ENCODE peak calls at places on chromosomes 1 and 21, in nine cellular contexts. S, X, D, L, G, Z, F, H and O are unnamed samples.

GRCh38 chr1:27555700-27556424 is 48.1 kb downstream of the AHDC1 start:
- DNase-seq in S (no peak), X (peak; percentile 49), D (no peak), L (peak; percentile 59), G (peak; percentile 64), Z (peak; percentile 67), F (no peak), H (no peak), O (no peak)

GRCh38 chr1:116762281-116762680 is 8.1 kb downstream of the CD2 start:
- DNase-seq in S (no peak), X (no peak), D (no peak), L (no peak), G (no peak), Z (no peak), F (no peak), H (no peak), O (no peak)

GRCh38 chr21:46624050-46624449 is 11.4 kb upstream of the PRMT2 start:
- DNase-seq in S (no peak), X (no peak), D (no peak), L (no peak), G (no peak), Z (no peak), F (no peak), H (no peak), O (no peak)

GRCh38 chr1:247332901-247333361 is 1.3 kb upstream of the ZNF496 start:
- DNase-seq in S (no peak), X (no peak), D (no peak), L (peak; percentile 46), G (peak; percentile 28), Z (peak; percentile 53), F (no peak), H (peak; percentile 45), O (no peak)

GRCh38 chr21:32576011-32576410 is 9.3 kb downstream of the TCP10L start:
- DNase-seq in S (no peak), X (no peak), D (no peak), L (no peak), G (no peak), Z (no peak), F (no peak), H (no peak), O (no peak)

GRCh38 chr1:66945316-66945715 is 20.5 kb downstream of the MIER1 start:
- DNase-seq in S (no peak), X (no peak), D (no peak), L (no peak), G (no peak), Z (no peak), F (no peak), H (no peak), O (no peak)

GRCh38 chr1:232452137-232452536 is 177.8 kb downstream of the SIPA1L2 start:
- DNase-seq in S (no peak), X (no peak), D (no peak), L (no peak), G (no peak), Z (no peak), F (no peak), H (no peak), O (no peak)

GRCh38 chr21:34061983-34062382 is 11.4 kb upstream of the MRPS6 start:
- DNase-seq in S (no peak), X (no peak), D (peak; percentile 54), L (no peak), G (peak; percentile 21), Z (no peak), F (no peak), H (no peak), O (no peak)

GRCh38 chr1:159492575-159493323 is 43.1 kb downstream of the OR10J5 start:
- DNase-seq in S (no peak), X (no peak), D (no peak), L (no peak), G (no peak), Z (no peak), F (no peak), H (no peak), O (no peak)

DNA sequence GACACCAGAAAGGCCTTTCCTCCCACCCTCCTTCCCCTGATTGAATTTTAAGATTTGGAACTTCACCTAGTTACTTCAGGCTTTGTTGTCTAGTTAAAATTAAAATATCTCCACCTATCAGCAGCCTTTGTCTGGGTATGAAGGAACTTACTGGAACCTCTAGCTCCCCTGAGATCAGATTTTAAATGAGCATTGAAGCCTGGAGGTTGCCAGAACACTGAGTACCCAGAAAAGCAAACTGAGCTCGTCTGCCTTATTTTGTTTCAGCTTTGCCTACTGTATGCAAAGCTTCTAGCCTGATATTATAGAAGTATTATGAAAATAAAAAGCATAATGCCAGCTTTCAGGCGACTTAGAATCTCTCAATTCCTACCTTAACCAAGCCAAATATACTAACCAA is 34.1 kb downstream of the HLCS start:
- DNase-seq in S (no peak), X (no peak), D (no peak), L (no peak), G (no peak), Z (no peak), F (no peak), H (no peak), O (no peak)
- H3K4me1 ChIP-seq in S (no peaks in the 10 kb centered on the region), X (no peaks in the 10 kb centered on the region), D (no peaks in the 10 kb centered on the region), L (no peaks in the 10 kb centered on the region), G (peaks cover 2% of the 10 kb centered on the region), Z (peaks cover 1% of the 10 kb centered on the region), F (no peaks in the 10 kb centered on the region), H (no peaks in the 10 kb centered on the region), O (no peaks in the 10 kb centered on the region)

GRCh38 chr21:27129694-27130093 is 162.8 kb upstream of the ADAMTS5 start:
- DNase-seq in S (no peak), X (no peak), D (no peak), L (no peak), G (no peak), Z (no peak), F (no peak), H (no peak), O (no peak)

GRCh38 chr21:27129215-27129614 is 162.3 kb upstream of the ADAMTS5 start:
- DNase-seq in S (no peak), X (no peak), D (no peak), L (no peak), G (no peak), Z (no peak), F (no peak), H (no peak), O (no peak)

GRCh38 chr21:27130152-27130551 is 163.3 kb upstream of the ADAMTS5 start:
- DNase-seq in S (no peak), X (no peak), D (no peak), L (no peak), G (no peak), Z (no peak), F (no peak), H (no peak), O (no peak)

DNA sequence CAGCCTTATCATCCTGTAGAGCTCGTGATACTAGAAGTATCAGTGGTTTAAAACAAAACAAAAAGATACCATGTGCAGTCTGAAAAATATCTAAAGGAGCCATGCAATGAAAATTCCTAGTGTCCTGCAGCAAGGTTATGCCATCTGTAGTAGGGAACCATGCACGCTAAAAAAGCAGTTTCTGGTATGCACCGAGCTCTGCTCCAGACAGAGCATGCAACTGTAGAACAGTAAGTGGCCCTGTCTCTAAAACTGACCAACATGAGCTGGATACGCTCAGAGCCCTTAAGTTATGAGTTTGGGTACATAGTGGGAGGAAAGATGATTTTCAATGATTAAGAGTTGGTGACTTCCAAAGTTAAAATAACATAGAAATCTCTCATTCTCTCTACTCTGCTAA is 159.3 kb upstream of the ADAMTS5 start:
- DNase-seq in S (no peak), X (no peak), D (no peak), L (no peak), G (no peak), Z (no peak), F (no peak), H (no peak), O (no peak)
- H3K4me1 ChIP-seq in S (no peaks in the 10 kb centered on the region), X (no peaks in the 10 kb centered on the region), D (no peaks in the 10 kb centered on the region), L (no peaks in the 10 kb centered on the region), G (no peaks in the 10 kb centered on the region), Z (no peaks in the 10 kb centered on the region), F (no peaks in the 10 kb centered on the region), H (no peaks in the 10 kb centered on the region), O (no peaks in the 10 kb centered on the region)

DNA sequence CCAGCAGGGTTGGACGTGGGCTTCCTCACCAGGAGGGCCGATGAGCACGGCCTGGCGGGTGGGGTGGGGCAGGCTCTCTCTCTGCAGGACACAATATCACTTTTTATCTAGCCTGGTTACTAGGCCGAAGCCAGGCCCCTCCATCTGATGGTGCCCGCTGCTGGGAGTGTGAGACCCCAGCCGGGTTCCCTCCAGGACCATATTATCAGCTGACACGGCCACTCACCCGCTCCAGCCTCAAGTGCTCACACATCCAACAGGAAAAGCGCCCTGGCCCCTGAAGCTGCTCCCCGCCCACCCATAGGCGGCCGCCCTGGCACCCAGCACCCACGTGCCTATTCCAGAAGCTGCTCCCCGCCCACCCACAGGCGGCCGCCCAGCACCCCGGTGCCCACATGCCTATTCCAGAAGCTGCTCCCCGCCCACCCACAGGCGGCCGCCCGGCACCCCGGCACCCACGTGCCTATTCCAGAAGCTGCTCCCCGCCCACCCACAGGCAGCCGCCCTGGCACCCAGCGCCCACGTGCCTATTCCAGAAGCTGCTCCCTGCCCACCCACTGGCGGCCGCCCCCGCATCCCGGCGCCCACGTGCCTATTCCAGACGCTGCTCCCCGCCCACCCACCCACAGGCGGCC is 5.0 kb downstream of the SLC19A1 start:
- DNase-seq in S (no peak), X (peak; percentile 79), D (no peak), L (no peak), G (no peak), Z (no peak), F (peak; percentile 18), H (no peak), O (no peak)
- H3K4me1 ChIP-seq in S (peaks cover 22% of the 10 kb centered on the region), X (peaks cover 57% of the 10 kb centered on the region), D (peaks cover 4% of the 10 kb centered on the region), L (no peaks in the 10 kb centered on the region), G (no peaks in the 10 kb centered on the region), Z (peaks cover 25% of the 10 kb centered on the region), F (peaks cover 22% of the 10 kb centered on the region), H (peaks cover 28% of the 10 kb centered on the region), O (no peaks in the 10 kb centered on the region)

GRCh38 chr21:38816400-38816973 is 10.8 kb downstream of the ETS2 start:
- DNase-seq in S (no peak), X (no peak), D (no peak), L (no peak), G (no peak), Z (no peak), F (no peak), H (no peak), O (no peak)

GRCh38 chr21:38813143-38813542 is 7.4 kb downstream of the ETS2 start:
- DNase-seq in S (no peak), X (no peak), D (no peak), L (no peak), G (no peak), Z (no peak), F (no peak), H (no peak), O (peak; percentile 45)

GRCh38 chr21:38813554-38813953 is 7.8 kb downstream of the ETS2 start:
- DNase-seq in S (no peak), X (no peak), D (no peak), L (no peak), G (no peak), Z (no peak), F (no peak), H (no peak), O (no peak)

GRCh38 chr21:38814126-38815059 is 8.7 kb downstream of the ETS2 start:
- DNase-seq in S (no peak), X (no peak), D (no peak), L (no peak), G (no peak), Z (no peak), F (no peak), H (peak; percentile 41), O (no peak)

GRCh38 chr21:38815060-38815405 is 9.3 kb downstream of the ETS2 start:
- DNase-seq in S (no peak), X (no peak), D (no peak), L (no peak), G (no peak), Z (peak; percentile 57), F (no peak), H (no peak), O (no peak)
- H3K4me1 ChIP-seq in S (no peaks in the 10 kb centered on the region), X (peaks cover 95% of the 10 kb centered on the region), D (peaks cover 7% of the 10 kb centered on the region), L (no peaks in the 10 kb centered on the region), G (peaks cover 12% of the 10 kb centered on the region), Z (peaks cover 14% of the 10 kb centered on the region), F (no peaks in the 10 kb centered on the region), H (peaks cover 28% of the 10 kb centered on the region), O (no peaks in the 10 kb centered on the region)